ENCODE peak calls at places on chromosome 17, in nine cellular contexts. One of them, this sample, is unnamed. For H3K27me3, the result is how much of the 10 kb centered on the place peaks cover.

GRCh38 chr17:41474863-41475262 is 6.1 kb downstream of the KRT35 start:
- DNase-seq in prostate gland: no peak
- DNase-seq in suprapubic skin: no peak
- DNase-seq in H1: no peak
- DNase-seq in transverse colon: no peak
- DNase-seq in sigmoid colon: no peak
- DNase-seq in breast epithelium: no peak
- DNase-seq in spleen: no peak
- DNase-seq in HCT116: no peak
- DNase-seq in this sample: no peak

GRCh38 chr17:9150407-9151090 is 129.2 kb downstream of the NTN1 start:
- DNase-seq in suprapubic skin: no peak
- DNase-seq in breast epithelium: no peak
- DNase-seq in H1: no peak
- DNase-seq in prostate gland: no peak
- DNase-seq in transverse colon: peak
- DNase-seq in spleen: no peak
- DNase-seq in sigmoid colon: no peak
- DNase-seq in HCT116: no peak
- DNase-seq in this sample: peak

GRCh38 chr17:67211742-67212141 is 33.3 kb downstream of the HELZ start:
- DNase-seq in spleen: no peak
- DNase-seq in prostate gland: no peak
- DNase-seq in breast epithelium: no peak
- DNase-seq in H1: no peak
- DNase-seq in suprapubic skin: no peak
- DNase-seq in transverse colon: no peak
- DNase-seq in sigmoid colon: no peak
- DNase-seq in HCT116: no peak
- DNase-seq in this sample: no peak

GRCh38 chr17:75633484-75634375 is 496 bp downstream of the SMIM5 start:
- DNase-seq in suprapubic skin: peak
- DNase-seq in prostate gland: peak
- DNase-seq in sigmoid colon: peak
- DNase-seq in spleen: peak
- DNase-seq in transverse colon: peak
- DNase-seq in HCT116: peak
- DNase-seq in H1: peak
- DNase-seq in breast epithelium: peak
- DNase-seq in this sample: peak

GRCh38 chr17:61414141-61414935 is 14.7 kb downstream of the TBX2 start:
- DNase-seq in sigmoid colon: peak
- DNase-seq in suprapubic skin: peak
- DNase-seq in transverse colon: no peak
- DNase-seq in breast epithelium: peak
- DNase-seq in spleen: no peak
- DNase-seq in H1: no peak
- DNase-seq in HCT116: no peak
- DNase-seq in prostate gland: peak
- DNase-seq in this sample: peak

GRCh38 chr17:1055231-1055630 is 58.3 kb downstream of the TIMM22 start:
- DNase-seq in breast epithelium: no peak
- DNase-seq in prostate gland: no peak
- DNase-seq in HCT116: no peak
- DNase-seq in H1: no peak
- DNase-seq in transverse colon: no peak
- DNase-seq in sigmoid colon: no peak
- DNase-seq in suprapubic skin: no peak
- DNase-seq in spleen: no peak
- DNase-seq in this sample: no peak

GRCh38 chr17:51079049-51079448 is 41.6 kb downstream of the SPAG9 start:
- DNase-seq in sigmoid colon: no peak
- DNase-seq in transverse colon: no peak
- DNase-seq in HCT116: no peak
- DNase-seq in prostate gland: no peak
- DNase-seq in breast epithelium: no peak
- DNase-seq in spleen: no peak
- DNase-seq in suprapubic skin: no peak
- DNase-seq in H1: no peak
- DNase-seq in this sample: no peak

GRCh38 chr17:81200695-81201580 is 21.8 kb downstream of the CEP131 start:
- DNase-seq in breast epithelium: peak
- DNase-seq in H1: no peak
- DNase-seq in prostate gland: peak
- DNase-seq in HCT116: peak
- DNase-seq in sigmoid colon: no peak
- DNase-seq in suprapubic skin: no peak
- DNase-seq in spleen: no peak
- DNase-seq in transverse colon: peak
- DNase-seq in this sample: peak

GRCh38 chr17:31444026-31444425 is 52.6 kb downstream of the RAB11FIP4 start:
- DNase-seq in H1: no peak
- DNase-seq in suprapubic skin: no peak
- DNase-seq in breast epithelium: no peak
- DNase-seq in sigmoid colon: no peak
- DNase-seq in spleen: no peak
- DNase-seq in transverse colon: no peak
- DNase-seq in HCT116: no peak
- DNase-seq in prostate gland: no peak
- DNase-seq in this sample: no peak

GRCh38 chr17:72574675-72575510 is 454.1 kb downstream of the SOX9 start:
- DNase-seq in transverse colon: no peak
- DNase-seq in sigmoid colon: no peak
- DNase-seq in prostate gland: no peak
- DNase-seq in spleen: no peak
- DNase-seq in H1: no peak
- DNase-seq in suprapubic skin: no peak
- DNase-seq in breast epithelium: no peak
- DNase-seq in HCT116: no peak
- DNase-seq in this sample: no peak

GRCh38 chr17:2138318-2138717 is 83.4 kb downstream of the HIC1 start:
- DNase-seq in suprapubic skin: no peak
- DNase-seq in HCT116: no peak
- DNase-seq in sigmoid colon: no peak
- DNase-seq in transverse colon: peak
- DNase-seq in spleen: no peak
- DNase-seq in H1: no peak
- DNase-seq in breast epithelium: no peak
- DNase-seq in prostate gland: no peak
- DNase-seq in this sample: no peak

GRCh38 chr17:19388791-19389190 is 1.8 kb upstream of the MFAP4 start:
- DNase-seq in spleen: no peak
- DNase-seq in H1: no peak
- DNase-seq in prostate gland: no peak
- DNase-seq in transverse colon: peak
- DNase-seq in sigmoid colon: peak
- DNase-seq in HCT116: no peak
- DNase-seq in suprapubic skin: peak
- DNase-seq in breast epithelium: no peak
- DNase-seq in this sample: no peak

GRCh38 chr17:17254026-17254425 is 17.1 kb upstream of the FLCN start:
- DNase-seq in spleen: no peak
- DNase-seq in prostate gland: no peak
- DNase-seq in HCT116: no peak
- DNase-seq in transverse colon: no peak
- DNase-seq in H1: no peak
- DNase-seq in sigmoid colon: no peak
- DNase-seq in breast epithelium: no peak
- DNase-seq in suprapubic skin: no peak
- DNase-seq in this sample: no peak

GRCh38 chr17:17345294-17345597 is 42.1 kb downstream of the NT5M start:
- DNase-seq in H1: no peak
- DNase-seq in breast epithelium: no peak
- DNase-seq in spleen: peak
- DNase-seq in transverse colon: no peak
- DNase-seq in suprapubic skin: peak
- DNase-seq in prostate gland: no peak
- DNase-seq in sigmoid colon: no peak
- DNase-seq in HCT116: no peak
- DNase-seq in this sample: no peak

GRCh38 chr17:50570516-50570915 is 10.0 kb downstream of the CACNA1G start:
- DNase-seq in prostate gland: no peak
- DNase-seq in spleen: no peak
- DNase-seq in breast epithelium: no peak
- DNase-seq in suprapubic skin: no peak
- DNase-seq in sigmoid colon: no peak
- DNase-seq in H1: no peak
- DNase-seq in HCT116: no peak
- DNase-seq in transverse colon: no peak
- DNase-seq in this sample: no peak

DNA sequence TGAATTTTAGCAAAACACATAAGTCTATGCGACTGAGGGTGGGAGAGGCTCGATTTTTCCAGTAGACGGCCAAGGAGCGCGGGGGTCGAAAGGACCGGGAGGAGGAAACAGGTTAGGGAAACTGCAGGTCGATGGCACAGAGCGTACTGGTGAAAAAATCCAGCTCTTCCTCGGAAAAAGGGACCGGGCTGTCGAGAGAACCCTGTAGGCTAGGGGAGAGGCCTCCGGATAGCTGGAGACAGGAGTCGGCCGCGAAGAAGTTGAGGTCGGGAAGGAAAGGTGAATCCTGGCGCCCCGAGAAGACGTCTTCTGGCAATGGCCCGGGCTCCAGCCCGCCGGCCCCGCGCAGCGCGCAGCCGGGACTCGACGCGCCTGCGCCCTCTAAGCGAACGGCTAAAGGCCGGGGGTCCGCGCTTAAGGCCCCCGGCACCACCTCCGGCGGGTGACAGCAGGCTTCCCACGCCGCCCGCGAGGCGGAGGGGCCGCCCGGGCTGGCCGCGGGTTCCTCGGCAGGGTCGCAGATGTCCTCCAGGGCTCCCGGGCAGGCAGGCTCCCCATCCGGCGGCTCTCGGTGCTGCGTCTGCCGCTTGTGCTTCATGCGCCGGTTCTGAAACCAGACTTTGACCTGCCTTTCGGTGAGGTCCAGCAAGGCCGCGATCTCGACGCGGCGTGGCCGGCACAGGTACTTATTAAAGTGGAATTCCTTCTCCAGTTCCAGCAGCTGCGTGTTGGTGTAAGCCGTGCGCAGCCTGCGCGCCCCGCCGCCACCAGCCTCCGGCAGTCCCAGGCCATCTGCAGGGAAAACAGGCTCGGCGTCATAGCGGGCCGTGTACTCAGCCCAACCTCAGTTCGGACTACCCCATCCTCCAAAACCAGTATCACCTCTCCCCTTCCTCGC is 1.7 kb downstream of the HOXB2 start:
- DNase-seq in prostate gland: no peak
- DNase-seq in sigmoid colon: peak
- DNase-seq in spleen: no peak
- DNase-seq in HCT116: no peak
- DNase-seq in suprapubic skin: no peak
- DNase-seq in transverse colon: peak
- DNase-seq in breast epithelium: no peak
- DNase-seq in H1: no peak
- DNase-seq in this sample: peak
- TF ChIP-seq POLR2A in prostate gland: peak
- TF ChIP-seq POLR2A in sigmoid colon: no peak
- TF ChIP-seq POLR2A in spleen: no peak
- TF ChIP-seq POLR2A in HCT116: no peak
- TF ChIP-seq POLR2A in suprapubic skin: no peak
- TF ChIP-seq POLR2A in transverse colon: no peak
- TF ChIP-seq POLR2A in breast epithelium: no peak
- TF ChIP-seq POLR2A in H1: no peak
- TF ChIP-seq POLR2A in this sample: peak

GRCh38 chr17:4708436-4708835 is 2.0 kb upstream of the ARRB2 start:
- DNase-seq in sigmoid colon: no peak
- DNase-seq in breast epithelium: no peak
- DNase-seq in prostate gland: no peak
- DNase-seq in H1: no peak
- DNase-seq in suprapubic skin: no peak
- DNase-seq in HCT116: no peak
- DNase-seq in transverse colon: no peak
- DNase-seq in spleen: no peak
- DNase-seq in this sample: no peak
- TF ChIP-seq POLR2AphosphoS5 in sigmoid colon: no peak
- TF ChIP-seq POLR2AphosphoS5 in breast epithelium: no peak
- TF ChIP-seq POLR2AphosphoS5 in prostate gland: no peak
- TF ChIP-seq POLR2AphosphoS5 in H1: peak
- TF ChIP-seq POLR2AphosphoS5 in suprapubic skin: no peak
- TF ChIP-seq POLR2AphosphoS5 in HCT116: peak
- TF ChIP-seq POLR2AphosphoS5 in transverse colon: no peak
- TF ChIP-seq POLR2AphosphoS5 in spleen: no peak
- TF ChIP-seq POLR2AphosphoS5 in this sample: peak

DNA sequence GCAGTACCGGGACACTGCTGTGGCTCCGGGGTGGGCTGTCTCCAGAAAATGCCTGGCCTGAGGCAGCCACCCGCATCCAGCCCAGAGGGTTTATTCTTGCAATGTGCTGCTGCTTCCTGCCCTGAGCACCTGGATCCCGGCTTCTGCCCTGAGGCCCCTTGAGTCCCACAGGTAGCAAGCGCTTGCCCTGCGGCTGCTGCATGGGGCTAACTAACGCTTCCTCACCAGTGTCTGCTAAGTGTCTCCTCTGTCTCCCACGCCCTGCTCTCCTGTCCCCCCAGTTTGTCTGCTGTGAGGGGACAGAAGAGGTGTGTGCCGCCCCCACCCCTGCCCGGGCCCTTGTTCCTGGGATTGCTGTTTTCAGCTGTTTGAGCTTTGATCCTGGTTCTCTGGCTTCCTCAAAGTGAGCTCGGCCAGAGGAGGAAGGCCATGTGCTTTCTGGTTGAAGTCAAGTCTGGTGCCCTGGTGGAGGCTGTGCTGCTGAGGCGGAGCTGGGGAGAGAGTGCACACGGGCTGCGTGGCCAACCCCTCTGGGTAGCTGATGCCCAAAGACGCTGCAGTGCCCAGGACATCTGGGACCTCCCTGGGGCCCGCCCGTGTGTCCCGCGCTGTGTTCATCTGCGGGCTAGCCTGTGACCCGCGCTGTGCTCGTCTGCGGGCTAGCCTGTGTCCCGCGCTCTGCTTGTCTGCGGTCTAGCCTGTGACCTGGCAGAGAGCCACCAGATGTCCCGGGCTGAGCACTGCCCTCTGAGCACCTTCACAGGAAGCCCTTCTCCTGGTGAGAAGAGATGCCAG is 12.9 kb downstream of the STH start:
- DNase-seq in spleen: peak
- DNase-seq in breast epithelium: no peak
- DNase-seq in transverse colon: no peak
- DNase-seq in H1: no peak
- DNase-seq in HCT116: no peak
- DNase-seq in suprapubic skin: no peak
- DNase-seq in sigmoid colon: no peak
- DNase-seq in prostate gland: no peak
- DNase-seq in this sample: no peak
- H3K27me3 ChIP-seq in spleen: under half
- H3K27me3 ChIP-seq in breast epithelium: under half
- H3K27me3 ChIP-seq in transverse colon: under half
- H3K27me3 ChIP-seq in H1: under half
- H3K27me3 ChIP-seq in HCT116: under half
- H3K27me3 ChIP-seq in suprapubic skin: under half
- H3K27me3 ChIP-seq in sigmoid colon: under half
- H3K27me3 ChIP-seq in prostate gland: under half
- H3K27me3 ChIP-seq in this sample: under half

DNA sequence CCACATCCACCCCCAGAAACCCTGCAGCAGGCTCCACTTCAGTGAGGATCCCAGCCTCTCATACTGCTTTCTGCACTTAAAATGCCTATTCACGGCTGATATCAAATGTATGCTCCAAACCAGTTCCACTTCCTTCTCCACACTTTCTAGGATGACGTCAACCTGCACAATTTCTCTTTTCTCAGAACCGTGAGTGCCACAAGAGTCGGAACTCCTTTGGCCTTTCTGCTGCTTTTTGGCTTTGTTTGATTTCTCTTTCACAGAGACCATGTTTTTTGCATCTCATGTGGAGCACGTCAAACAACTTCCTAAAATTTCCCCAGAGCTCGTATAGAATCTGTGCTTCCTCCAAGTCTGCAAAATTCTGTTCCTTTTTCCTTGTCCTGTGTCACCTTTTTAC is 378.8 kb upstream of the TNRC6C start:
- DNase-seq in spleen: no peak
- DNase-seq in sigmoid colon: no peak
- DNase-seq in suprapubic skin: no peak
- DNase-seq in breast epithelium: no peak
- DNase-seq in transverse colon: no peak
- DNase-seq in H1: no peak
- DNase-seq in prostate gland: no peak
- DNase-seq in HCT116: no peak
- DNase-seq in this sample: no peak
- TF ChIP-seq POLR2A in spleen: no peak
- TF ChIP-seq POLR2A in sigmoid colon: no peak
- TF ChIP-seq POLR2A in suprapubic skin: no peak
- TF ChIP-seq POLR2A in breast epithelium: no peak
- TF ChIP-seq POLR2A in transverse colon: no peak
- TF ChIP-seq POLR2A in H1: no peak
- TF ChIP-seq POLR2A in prostate gland: no peak
- TF ChIP-seq POLR2A in HCT116: no peak
- TF ChIP-seq POLR2A in this sample: no peak